ENCODE peak calls at places on chromosome 16, in ten cellular contexts. One of them, this sample, is unnamed.

GRCh38 chr16:17544785-17545184 is 74.0 kb upstream of the XYLT1 start:
- DNase-seq in Panc1: no peak
- DNase-seq in body of pancreas: no peak
- DNase-seq in cardiac muscle cell: no peak
- DNase-seq in lower leg skin: peak
- DNase-seq in pancreas: no peak
- DNase-seq in uterus: no peak
- DNase-seq in mucosa of descending colon: no peak
- DNase-seq in upper lobe of right lung: no peak
- DNase-seq in ovary: no peak
- DNase-seq in this sample: no peak

GRCh38 chr16:84088695-84089395 is 27.9 kb downstream of the MBTPS1 start:
- DNase-seq in Panc1: no peak
- DNase-seq in body of pancreas: no peak
- DNase-seq in cardiac muscle cell: no peak
- DNase-seq in lower leg skin: no peak
- DNase-seq in pancreas: no peak
- DNase-seq in uterus: no peak
- DNase-seq in mucosa of descending colon: peak
- DNase-seq in upper lobe of right lung: no peak
- DNase-seq in ovary: no peak
- DNase-seq in this sample: no peak

GRCh38 chr16:11949527-11949926 is 7.7 kb upstream of the NPIPB2 start:
- DNase-seq in Panc1: peak
- DNase-seq in body of pancreas: peak
- DNase-seq in cardiac muscle cell: peak
- DNase-seq in lower leg skin: peak
- DNase-seq in pancreas: peak
- DNase-seq in uterus: no peak
- DNase-seq in mucosa of descending colon: no peak
- DNase-seq in upper lobe of right lung: peak
- DNase-seq in ovary: no peak
- DNase-seq in this sample: no peak

GRCh38 chr16:15427648-15428239 is 6.6 kb upstream of the BMERB1 start:
- DNase-seq in Panc1: no peak
- DNase-seq in body of pancreas: peak
- DNase-seq in cardiac muscle cell: peak
- DNase-seq in lower leg skin: peak
- DNase-seq in pancreas: peak
- DNase-seq in uterus: peak
- DNase-seq in mucosa of descending colon: no peak
- DNase-seq in upper lobe of right lung: peak
- DNase-seq in ovary: peak
- DNase-seq in this sample: no peak

GRCh38 chr16:4664538-4665418 is 28.6 kb upstream of the NUDT16L1 start:
- DNase-seq in Panc1: no peak
- DNase-seq in body of pancreas: no peak
- DNase-seq in cardiac muscle cell: no peak
- DNase-seq in lower leg skin: no peak
- DNase-seq in pancreas: no peak
- DNase-seq in uterus: peak
- DNase-seq in mucosa of descending colon: peak
- DNase-seq in upper lobe of right lung: peak
- DNase-seq in ovary: peak
- DNase-seq in this sample: no peak

GRCh38 chr16:70704586-70704985 is 18.7 kb upstream of the MTSS2 start:
- DNase-seq in Panc1: no peak
- DNase-seq in body of pancreas: no peak
- DNase-seq in cardiac muscle cell: no peak
- DNase-seq in lower leg skin: no peak
- DNase-seq in pancreas: no peak
- DNase-seq in uterus: no peak
- DNase-seq in mucosa of descending colon: no peak
- DNase-seq in upper lobe of right lung: no peak
- DNase-seq in ovary: no peak
- DNase-seq in this sample: no peak

GRCh38 chr16:65790768-65791167 is 575.7 kb upstream of the CDH5 start:
- DNase-seq in Panc1: no peak
- DNase-seq in body of pancreas: no peak
- DNase-seq in cardiac muscle cell: no peak
- DNase-seq in lower leg skin: no peak
- DNase-seq in pancreas: no peak
- DNase-seq in uterus: no peak
- DNase-seq in mucosa of descending colon: no peak
- DNase-seq in upper lobe of right lung: no peak
- DNase-seq in ovary: no peak
- DNase-seq in this sample: no peak

GRCh38 chr16:31745900-31746299 is 127.7 kb upstream of the ZNF267 start:
- DNase-seq in Panc1: no peak
- DNase-seq in body of pancreas: no peak
- DNase-seq in cardiac muscle cell: no peak
- DNase-seq in lower leg skin: no peak
- DNase-seq in pancreas: no peak
- DNase-seq in uterus: no peak
- DNase-seq in mucosa of descending colon: no peak
- DNase-seq in upper lobe of right lung: no peak
- DNase-seq in ovary: no peak
- DNase-seq in this sample: no peak

GRCh38 chr16:50908468-50908867 is 166.6 kb downstream of the CYLD start:
- DNase-seq in Panc1: no peak
- DNase-seq in body of pancreas: no peak
- DNase-seq in cardiac muscle cell: no peak
- DNase-seq in lower leg skin: no peak
- DNase-seq in pancreas: no peak
- DNase-seq in uterus: no peak
- DNase-seq in mucosa of descending colon: no peak
- DNase-seq in upper lobe of right lung: no peak
- DNase-seq in ovary: no peak
- DNase-seq in this sample: no peak

GRCh38 chr16:75192606-75193264 is 14.2 kb downstream of the CTRB2 start:
- DNase-seq in Panc1: no peak
- DNase-seq in body of pancreas: no peak
- DNase-seq in cardiac muscle cell: no peak
- DNase-seq in lower leg skin: peak
- DNase-seq in pancreas: no peak
- DNase-seq in uterus: no peak
- DNase-seq in mucosa of descending colon: no peak
- DNase-seq in upper lobe of right lung: no peak
- DNase-seq in ovary: no peak
- DNase-seq in this sample: no peak

GRCh38 chr16:48246066-48246465 is 1.3 kb downstream of the ABCC11 start:
- DNase-seq in Panc1: no peak
- DNase-seq in body of pancreas: no peak
- DNase-seq in cardiac muscle cell: peak
- DNase-seq in lower leg skin: no peak
- DNase-seq in pancreas: no peak
- DNase-seq in uterus: no peak
- DNase-seq in mucosa of descending colon: no peak
- DNase-seq in upper lobe of right lung: no peak
- DNase-seq in ovary: no peak
- DNase-seq in this sample: no peak

GRCh38 chr16:69767459-69768229 is 5.5 kb downstream of the WWP2 start:
- DNase-seq in Panc1: no peak
- DNase-seq in body of pancreas: no peak
- DNase-seq in cardiac muscle cell: no peak
- DNase-seq in lower leg skin: no peak
- DNase-seq in pancreas: no peak
- DNase-seq in uterus: no peak
- DNase-seq in mucosa of descending colon: no peak
- DNase-seq in upper lobe of right lung: no peak
- DNase-seq in ovary: no peak
- DNase-seq in this sample: no peak

DNA sequence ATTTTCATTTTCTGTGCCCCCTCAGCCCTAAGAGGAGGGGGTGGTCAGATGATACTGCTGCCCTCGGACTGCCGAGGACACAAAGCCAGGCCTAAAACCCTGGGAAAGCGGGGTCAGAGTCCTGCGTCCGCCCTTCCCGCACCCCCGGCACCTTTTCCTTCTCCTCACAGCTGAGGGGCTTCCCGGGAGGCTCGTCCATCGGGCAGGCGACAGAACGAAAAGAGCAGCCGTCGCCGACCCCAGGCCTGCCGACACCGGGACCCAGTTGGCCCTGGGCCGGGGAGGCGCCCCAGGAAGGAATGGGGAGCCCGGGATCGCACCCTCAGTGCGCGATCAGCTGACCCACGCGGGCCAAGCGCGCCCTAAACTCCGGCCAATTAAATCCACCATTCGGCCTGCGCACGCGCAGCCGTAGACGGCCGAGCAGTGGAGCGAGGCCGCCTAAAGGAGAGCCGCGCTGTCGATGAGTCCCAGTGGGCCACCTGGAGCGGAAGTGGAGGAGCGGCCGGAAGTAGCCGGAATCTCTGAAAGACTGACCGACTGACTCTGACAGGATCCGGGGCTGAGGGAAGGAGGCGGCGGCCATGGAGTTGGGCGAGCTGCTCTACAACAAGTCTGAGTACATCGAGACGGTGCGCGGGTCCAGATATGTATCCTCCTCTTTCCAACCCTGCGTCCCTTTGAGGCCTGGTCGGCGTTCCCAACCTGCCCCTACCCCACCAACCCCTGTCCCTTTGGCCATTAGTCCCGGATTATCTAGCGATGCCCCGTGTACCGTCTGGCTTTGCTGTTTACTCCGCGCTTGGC is at the start of the genes DCTN5 and PALB2:
- DNase-seq in Panc1: peak
- DNase-seq in body of pancreas: peak
- DNase-seq in cardiac muscle cell: peak
- DNase-seq in lower leg skin: peak
- DNase-seq in pancreas: peak
- DNase-seq in uterus: peak
- DNase-seq in mucosa of descending colon: peak
- DNase-seq in upper lobe of right lung: peak
- DNase-seq in ovary: peak
- DNase-seq in this sample: peak
- TF ChIP-seq CTCF in Panc1: no peak
- TF ChIP-seq CTCF in body of pancreas: no peak
- TF ChIP-seq CTCF in cardiac muscle cell: no peak
- TF ChIP-seq CTCF in lower leg skin: no peak
- TF ChIP-seq CTCF in pancreas: no peak
- TF ChIP-seq CTCF in uterus: peak
- TF ChIP-seq CTCF in mucosa of descending colon: no peak
- TF ChIP-seq CTCF in upper lobe of right lung: no peak
- TF ChIP-seq CTCF in ovary: no peak
- TF ChIP-seq CTCF in this sample: no peak

GRCh38 chr16:1993731-1994131 is 4.0 kb downstream of the SYNGR3 start:
- DNase-seq in Panc1: no peak
- DNase-seq in body of pancreas: no peak
- DNase-seq in cardiac muscle cell: peak
- DNase-seq in lower leg skin: no peak
- DNase-seq in pancreas: no peak
- DNase-seq in uterus: no peak
- DNase-seq in mucosa of descending colon: no peak
- DNase-seq in upper lobe of right lung: peak
- DNase-seq in ovary: no peak
- DNase-seq in this sample: no peak

GRCh38 chr16:1990336-1991134 is 765 bp downstream of the SYNGR3 start:
- DNase-seq in Panc1: no peak
- DNase-seq in body of pancreas: peak
- DNase-seq in cardiac muscle cell: no peak
- DNase-seq in lower leg skin: no peak
- DNase-seq in pancreas: no peak
- DNase-seq in uterus: no peak
- DNase-seq in mucosa of descending colon: peak
- DNase-seq in upper lobe of right lung: no peak
- DNase-seq in ovary: peak
- DNase-seq in this sample: no peak

GRCh38 chr16:1991135-1991551 is 1.4 kb downstream of the SYNGR3 start:
- DNase-seq in Panc1: no peak
- DNase-seq in body of pancreas: no peak
- DNase-seq in cardiac muscle cell: no peak
- DNase-seq in lower leg skin: no peak
- DNase-seq in pancreas: no peak
- DNase-seq in uterus: no peak
- DNase-seq in mucosa of descending colon: peak
- DNase-seq in upper lobe of right lung: no peak
- DNase-seq in ovary: no peak
- DNase-seq in this sample: no peak

GRCh38 chr16:1992475-1993292 is 2.9 kb downstream of the SYNGR3 start:
- DNase-seq in Panc1: no peak
- DNase-seq in body of pancreas: no peak
- DNase-seq in cardiac muscle cell: no peak
- DNase-seq in lower leg skin: no peak
- DNase-seq in pancreas: no peak
- DNase-seq in uterus: no peak
- DNase-seq in mucosa of descending colon: peak
- DNase-seq in upper lobe of right lung: no peak
- DNase-seq in ovary: peak
- DNase-seq in this sample: no peak

GRCh38 chr16:1991588-1992474 is 2.1 kb downstream of the SYNGR3 start:
- DNase-seq in Panc1: no peak
- DNase-seq in body of pancreas: peak
- DNase-seq in cardiac muscle cell: peak
- DNase-seq in lower leg skin: peak
- DNase-seq in pancreas: peak
- DNase-seq in uterus: peak
- DNase-seq in mucosa of descending colon: peak
- DNase-seq in upper lobe of right lung: peak
- DNase-seq in ovary: peak
- DNase-seq in this sample: no peak
- H3K4me3 ChIP-seq in Panc1: no peak
- H3K4me3 ChIP-seq in body of pancreas: no peak
- H3K4me3 ChIP-seq in cardiac muscle cell: peak
- H3K4me3 ChIP-seq in lower leg skin: no peak
- H3K4me3 ChIP-seq in pancreas: peak
- H3K4me3 ChIP-seq in uterus: no peak
- H3K4me3 ChIP-seq in mucosa of descending colon: no peak
- H3K4me3 ChIP-seq in upper lobe of right lung: peak
- H3K4me3 ChIP-seq in ovary: peak
- H3K4me3 ChIP-seq in this sample: peak

DNA sequence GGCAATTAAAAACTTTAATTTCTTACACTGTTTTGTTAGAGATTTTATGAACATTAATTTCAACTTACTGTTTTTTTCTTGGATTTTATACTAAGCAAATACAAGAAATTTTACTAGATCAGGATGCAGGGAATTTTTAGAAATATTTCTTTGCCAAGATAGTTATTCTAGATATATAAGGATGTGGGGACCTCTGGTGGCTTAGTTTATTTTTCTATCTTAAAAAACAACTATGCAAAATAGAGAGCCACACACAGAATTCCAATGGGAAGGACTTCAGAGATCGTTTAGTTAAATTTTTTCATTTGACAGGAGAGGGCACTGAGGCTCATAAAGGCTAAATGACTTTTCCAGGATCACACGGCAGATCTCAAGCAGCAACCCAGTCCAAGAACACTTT is 23.0 kb upstream of the CAPNS2 start:
- DNase-seq in Panc1: no peak
- DNase-seq in body of pancreas: no peak
- DNase-seq in cardiac muscle cell: peak
- DNase-seq in lower leg skin: no peak
- DNase-seq in pancreas: no peak
- DNase-seq in uterus: no peak
- DNase-seq in mucosa of descending colon: no peak
- DNase-seq in upper lobe of right lung: no peak
- DNase-seq in ovary: no peak
- DNase-seq in this sample: no peak
- TF ChIP-seq CTCF in Panc1: peak
- TF ChIP-seq CTCF in body of pancreas: peak
- TF ChIP-seq CTCF in cardiac muscle cell: peak
- TF ChIP-seq CTCF in lower leg skin: no peak
- TF ChIP-seq CTCF in pancreas: no peak
- TF ChIP-seq CTCF in uterus: peak
- TF ChIP-seq CTCF in mucosa of descending colon: no peak
- TF ChIP-seq CTCF in upper lobe of right lung: peak
- TF ChIP-seq CTCF in ovary: peak
- TF ChIP-seq CTCF in this sample: no peak

GRCh38 chr16:67233596-67233995 is 6.7 kb downstream of the TMEM208 start:
- DNase-seq in Panc1: no peak
- DNase-seq in body of pancreas: no peak
- DNase-seq in cardiac muscle cell: no peak
- DNase-seq in lower leg skin: no peak
- DNase-seq in pancreas: no peak
- DNase-seq in uterus: no peak
- DNase-seq in mucosa of descending colon: peak
- DNase-seq in upper lobe of right lung: no peak
- DNase-seq in ovary: no peak
- DNase-seq in this sample: no peak
- H3K4me3 ChIP-seq in Panc1: no peak
- H3K4me3 ChIP-seq in body of pancreas: no peak
- H3K4me3 ChIP-seq in cardiac muscle cell: no peak
- H3K4me3 ChIP-seq in lower leg skin: no peak
- H3K4me3 ChIP-seq in pancreas: no peak
- H3K4me3 ChIP-seq in uterus: no peak
- H3K4me3 ChIP-seq in mucosa of descending colon: no peak
- H3K4me3 ChIP-seq in upper lobe of right lung: no peak
- H3K4me3 ChIP-seq in ovary: no peak
- H3K4me3 ChIP-seq in this sample: no peak